ENCODE peak calls at places on chromosomes 7 and 10, in five cellular contexts. B is Peyer's patch, R is ovary, P is mammary epithelial cell, K is A549. I is an unnamed sample.

GRCh38 chr10:23294638-23295247 is 49.9 kb downstream of the C10orf67 start:
- DNase-seq in B (no peak), R (no peak), P (no peak), K (no peak), I (peak)

GRCh38 chr7:74525140-74525539 is 71.4 kb downstream of the GTF2IRD1 start:
- DNase-seq in B (no peak), R (no peak), P (no peak), K (no peak), I (no peak)

GRCh38 chr10:21359202-21359601 is 166.3 kb downstream of the SKIDA1 start:
- DNase-seq in B (no peak), R (no peak), P (no peak), K (no peak), I (no peak)

GRCh38 chr10:14459670-14460069 is 128.9 kb upstream of the FRMD4A start:
- DNase-seq in B (no peak), R (no peak), P (peak), K (no peak), I (no peak)

GRCh38 chr7:76261935-76262334 is 40.5 kb upstream of the HSPB1 start:
- DNase-seq in B (no peak), R (no peak), P (no peak), K (no peak), I (no peak)

GRCh38 chr10:9209105-9209798 is 1154.8 kb downstream of the GATA3 start:
- DNase-seq in B (peak), R (peak), P (peak), K (peak), I (peak)

GRCh38 chr10:22712246-22712958 is 2.0 kb downstream of the PIP4K2A start:
- DNase-seq in B (no peak), R (no peak), P (no peak), K (no peak), I (peak)

GRCh38 chr7:39811161-39811614 is 138.9 kb upstream of the CDK13 start:
- DNase-seq in B (no peak), R (no peak), P (peak), K (no peak), I (no peak)

GRCh38 chr10:113326160-113327111 is 226.4 kb upstream of the HABP2 start:
- DNase-seq in B (no peak), R (no peak), P (peak), K (peak), I (peak)

GRCh38 chr10:121172406-121172805 is 321.2 kb downstream of the WDR11 start:
- DNase-seq in B (no peak), R (no peak), P (no peak), K (no peak), I (no peak)

GRCh38 chr10:69130251-69130650 is 6.3 kb downstream of the VPS26A start:
- DNase-seq in B (no peak), R (no peak), P (peak), K (no peak), I (no peak)

GRCh38 chr10:126042906-126043305 is 146.5 kb downstream of the FANK1 start:
- DNase-seq in B (no peak), R (no peak), P (no peak), K (no peak), I (no peak)

GRCh38 chr7:142969183-142969582 is 7.0 kb upstream of the KEL start:
- DNase-seq in B (no peak), R (no peak), P (no peak), K (no peak), I (no peak)

GRCh38 chr7:16471933-16472332 is 6.4 kb upstream of the SOSTDC1 start:
- DNase-seq in B (no peak), R (no peak), P (no peak), K (no peak), I (no peak)

GRCh38 chr10:10785627-10786333 is 231.9 kb upstream of the CELF2 start:
- DNase-seq in B (no peak), R (no peak), P (peak), K (no peak), I (peak)

GRCh38 chr7:2604608-2605174 is 27.1 kb upstream of the TTYH3 start:
- DNase-seq in B (no peak), R (no peak), P (no peak), K (no peak), I (no peak)

GRCh38 chr10:44963772-44964633 is 4.4 kb downstream of the RASSF4 start:
- DNase-seq in B (peak), R (peak), P (no peak), K (no peak), I (no peak)

GRCh38 chr7:33903770-33904679 is 1.3 kb upstream of the BMPER start:
- DNase-seq in B (peak), R (peak), P (peak), K (peak), I (peak)

GRCh38 chr10:121500591-121501341 is 97.5 kb downstream of the FGFR2 start:
- DNase-seq in B (no peak), R (no peak), P (no peak), K (no peak), I (peak)

GRCh38 chr10:1522237-1522636 is 215.1 kb downstream of the ADARB2 start:
- DNase-seq in B (no peak), R (no peak), P (no peak), K (no peak), I (no peak)

GRCh38 chr10:122551450-122551849 is 9.1 kb upstream of the DMBT1 start:
- DNase-seq in B (peak), R (no peak), P (no peak), K (no peak), I (no peak)

DNA sequence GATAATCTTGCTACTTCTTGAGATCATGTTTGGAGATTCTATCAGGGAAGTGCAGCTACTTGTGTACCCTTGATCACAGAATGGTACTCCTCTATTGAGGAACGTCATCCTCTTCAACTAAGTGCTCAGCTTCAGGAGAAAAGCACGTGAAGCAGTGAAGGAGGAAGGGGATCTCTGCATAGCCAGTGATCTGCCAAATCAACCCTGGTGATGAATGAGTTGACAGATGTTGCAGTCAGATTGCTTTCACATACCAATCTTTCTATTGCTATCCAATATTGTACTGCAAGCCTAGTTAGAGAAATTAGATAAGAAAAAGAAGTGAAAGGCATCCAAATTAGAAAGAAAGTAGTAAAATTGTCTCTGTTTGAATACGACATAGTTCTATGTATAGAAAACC is 309.4 kb downstream of the TWIST1 start:
- DNase-seq in B (no peak), R (no peak), P (no peak), K (no peak), I (no peak)
- H3K27ac ChIP-seq in B (no peak), R (no peak), P (no peak), K (no peak), I (no peak)

DNA sequence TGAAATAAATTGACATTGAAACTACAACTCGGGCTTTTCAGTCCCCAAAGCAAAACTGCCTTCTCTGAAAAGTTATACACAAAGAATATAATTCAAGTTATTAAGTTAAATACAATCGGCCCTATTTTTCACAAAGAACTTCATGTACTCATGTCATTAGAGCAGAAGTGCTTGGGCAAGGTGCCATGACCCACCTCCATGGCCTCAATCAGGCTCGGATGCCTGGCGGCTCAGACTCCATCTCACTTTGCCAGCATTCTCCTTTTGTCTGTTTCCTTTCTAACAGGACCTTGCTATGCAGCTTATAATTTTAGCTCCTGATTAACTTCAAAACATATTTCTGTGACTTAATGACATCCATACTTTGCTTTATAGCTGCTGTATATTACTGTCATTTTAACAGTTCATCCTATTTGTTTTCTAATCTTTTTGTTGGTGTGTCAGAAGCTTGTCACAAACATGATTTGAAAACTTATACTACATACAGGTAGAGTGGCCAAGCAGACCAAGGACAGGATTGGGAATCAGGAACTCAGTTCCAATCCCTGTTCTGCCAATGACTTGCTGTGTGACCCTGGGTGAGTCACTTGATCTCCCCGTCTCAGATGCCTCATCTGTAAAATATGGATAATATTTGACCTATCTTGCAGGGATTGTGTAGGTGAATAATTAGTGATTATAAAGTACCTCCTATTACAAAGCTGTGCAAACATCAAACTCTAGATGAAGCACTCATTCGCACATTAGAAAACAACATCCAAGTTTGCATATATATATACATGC is 60.8 kb upstream of the ITGA8 start:
- DNase-seq in B (no peak), R (peak), P (peak), K (no peak), I (no peak)
- H3K27ac ChIP-seq in B (no peak), R (no peak), P (no peak), K (no peak), I (no peak)

GRCh38 chr7:102828291-102828690 is 79.5 kb downstream of the FAM185A start:
- DNase-seq in B (no peak), R (no peak), P (peak), K (no peak), I (no peak)

GRCh38 chr7:102830206-102830605 is 81.4 kb downstream of the FAM185A start:
- DNase-seq in B (no peak), R (no peak), P (no peak), K (no peak), I (no peak)

GRCh38 chr7:102833343-102833742 is 79.5 kb upstream of the LRRC17 start:
- DNase-seq in B (no peak), R (no peak), P (no peak), K (no peak), I (no peak)

GRCh38 chr7:102832694-102833093 is 80.1 kb upstream of the LRRC17 start:
- DNase-seq in B (no peak), R (no peak), P (no peak), K (no peak), I (no peak)

GRCh38 chr7:102829075-102829474 is 80.3 kb downstream of the FAM185A start:
- DNase-seq in B (no peak), R (no peak), P (no peak), K (no peak), I (no peak)
- H3K27ac ChIP-seq in B (no peak), R (no peak), P (no peak), K (no peak), I (peak)

GRCh38 chr7:137985897-137986251 is 16.0 kb downstream of the CREB3L2 start:
- DNase-seq in B (no peak), R (no peak), P (no peak), K (no peak), I (no peak)
- H3K27ac ChIP-seq in B (peak), R (peak), P (no peak), K (no peak), I (peak)

GRCh38 chr10:103439776-103440175 is 12.4 kb downstream of the CALHM2 start:
- DNase-seq in B (no peak), R (no peak), P (no peak), K (no peak), I (no peak)

GRCh38 chr10:103441611-103442010 is 10.6 kb downstream of the CALHM2 start:
- DNase-seq in B (no peak), R (no peak), P (no peak), K (no peak), I (no peak)

GRCh38 chr10:103440416-103440815 is 11.8 kb downstream of the CALHM2 start:
- DNase-seq in B (no peak), R (no peak), P (no peak), K (no peak), I (no peak)

GRCh38 chr10:103442031-103442461 is 10.1 kb downstream of the CALHM2 start:
- DNase-seq in B (no peak), R (peak), P (no peak), K (no peak), I (no peak)

GRCh38 chr10:103441206-103441605 is 11.0 kb downstream of the CALHM2 start:
- DNase-seq in B (no peak), R (no peak), P (no peak), K (no peak), I (peak)
- H3K27ac ChIP-seq in B (no peak), R (peak), P (no peak), K (no peak), I (no peak)

DNA sequence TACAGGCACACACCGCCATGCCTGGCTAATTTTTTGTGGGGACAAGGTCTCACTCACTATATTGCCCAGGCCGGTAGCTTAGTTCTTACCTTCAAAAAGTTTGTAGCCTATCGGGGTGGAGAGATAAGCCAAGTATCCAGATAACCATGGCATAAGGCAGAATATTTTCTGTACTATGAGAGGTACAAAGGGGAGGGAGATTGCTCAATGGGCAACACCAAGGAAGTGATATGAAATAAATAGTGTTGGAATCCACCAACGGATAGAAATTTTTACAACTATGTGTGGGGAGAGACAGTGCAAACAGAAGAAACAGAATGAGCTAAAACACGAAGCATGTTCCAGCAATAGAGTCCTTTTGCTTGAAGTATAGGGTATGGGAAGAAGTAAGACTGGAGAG is 8.0 kb downstream of the SCD start:
- DNase-seq in B (no peak), R (no peak), P (no peak), K (no peak), I (no peak)
- H3K27ac ChIP-seq in B (no peak), R (no peak), P (no peak), K (no peak), I (no peak)

GRCh38 chr7:155886391-155887173 is 74.3 kb upstream of the SHH start:
- DNase-seq in B (no peak), R (no peak), P (no peak), K (no peak), I (no peak)
- H3K27ac ChIP-seq in B (no peak), R (no peak), P (no peak), K (no peak), I (no peak)

GRCh38 chr7:44693641-44694313 is 54.9 kb upstream of the ZMIZ2 start:
- DNase-seq in B (no peak), R (no peak), P (peak), K (no peak), I (peak)
- H3K27ac ChIP-seq in B (no peak), R (no peak), P (no peak), K (no peak), I (no peak)

GRCh38 chr10:31888442-31888841 is 40.2 kb downstream of the ARHGAP12 start:
- DNase-seq in B (no peak), R (no peak), P (no peak), K (no peak), I (no peak)
- H3K27ac ChIP-seq in B (no peak), R (no peak), P (no peak), K (peak), I (no peak)